ENCODE peak calls at places on chromosomes 12 and 14, in six cellular contexts. R, G, I, S, W and Q are unnamed samples.

GRCh38 chr14:94045101-94045500 is 19.0 kb downstream of the OTUB2 start:
- DNase-seq in R (no peak), G (no peak), I (no peak), S (no peak), W (no peak), Q (no peak)

GRCh38 chr14:69049675-69050074 is 70.6 kb upstream of the ACTN1 start:
- DNase-seq in R (peak; percentile 96), G (no peak), I (no peak), S (no peak), W (peak; percentile 29), Q (no peak)

GRCh38 chr14:49189381-49189780 is 396.8 kb downstream of the RPS29 start:
- DNase-seq in R (no peak), G (no peak), I (no peak), S (no peak), W (no peak), Q (no peak)

GRCh38 chr12:12451063-12451462 is 94.2 kb downstream of the BORCS5 start:
- DNase-seq in R (no peak), G (no peak), I (no peak), S (no peak), W (no peak), Q (no peak)

GRCh38 chr14:51167587-51168219 is 72.3 kb upstream of the TMX1 start:
- DNase-seq in R (no peak), G (no peak), I (no peak), S (no peak), W (no peak), Q (peak; percentile 9)

GRCh38 chr14:30223385-30223785 is 295.7 kb upstream of the PRKD1 start:
- DNase-seq in R (peak; percentile 97), G (peak; percentile 46), I (no peak), S (no peak), W (peak; percentile 71), Q (no peak)

GRCh38 chr12:52130695-52131094 is 51.2 kb downstream of the SMIM41 start:
- DNase-seq in R (no peak), G (no peak), I (no peak), S (no peak), W (no peak), Q (no peak)

GRCh38 chr14:39265741-39266588 is 32.2 kb downstream of the MIA2 start:
- DNase-seq in R (peak; percentile 60), G (no peak), I (no peak), S (no peak), W (no peak), Q (peak; percentile 50)

GRCh38 chr12:46710125-46710743 is 115.6 kb downstream of the SLC38A4 start:
- DNase-seq in R (no peak), G (no peak), I (no peak), S (no peak), W (no peak), Q (no peak)

GRCh38 chr12:46717159-46717558 is 108.6 kb downstream of the SLC38A4 start:
- DNase-seq in R (no peak), G (no peak), I (no peak), S (no peak), W (no peak), Q (no peak)

DNA sequence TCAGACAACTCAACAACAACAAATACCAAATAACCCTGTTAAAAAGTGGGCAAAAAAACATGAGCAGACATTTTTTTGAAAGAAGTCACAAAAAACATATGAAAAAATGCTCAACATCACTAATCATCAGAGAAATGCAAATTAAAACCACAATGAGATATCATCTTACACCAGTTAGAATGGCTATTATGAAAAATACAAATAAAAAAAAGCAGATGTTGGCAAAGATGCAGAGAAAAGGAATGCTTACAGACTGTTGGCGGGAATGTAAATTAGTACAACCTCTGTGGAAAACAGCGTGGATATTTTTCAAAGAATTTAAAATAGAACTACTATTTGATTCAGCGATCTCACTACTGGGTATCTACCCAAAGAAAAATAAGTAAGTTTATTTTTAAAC is 114.0 kb downstream of the SLC38A4 start:
- DNase-seq in R (no peak), G (no peak), I (no peak), S (no peak), W (no peak), Q (no peak)
- TF ChIP-seq MAX in R (no peak), G (no peak), I (no peak), S (no peak), W (no peak), Q (no peak)

GRCh38 chr12:89350661-89351488 is 1.4 kb downstream of the DUSP6 start:
- DNase-seq in R (peak; percentile 45), G (no peak), I (no peak), S (no peak), W (no peak), Q (peak; percentile 58)
- TF ChIP-seq POLR2A in R (peak; percentile 36), G (no peak), I (peak; percentile 34), S (no peak), W (no peak), Q (no peak)

GRCh38 chr12:8088574-8088973 is 6.5 kb downstream of the NECAP1 start:
- DNase-seq in R (no peak), G (no peak), I (no peak), S (no peak), W (no peak), Q (peak; percentile 15)
- H3K4me3 ChIP-seq in R (no peak overlapping the region), G (no peak overlapping the region), I (no peak overlapping the region), S (no peak overlapping the region), W (no peak overlapping the region), Q (no peak overlapping the region)

GRCh38 chr12:44003721-44004120 is 167.8 kb downstream of the TMEM117 start:
- DNase-seq in R (no peak), G (no peak), I (no peak), S (no peak), W (no peak), Q (no peak)

GRCh38 chr12:44002607-44003006 is 166.7 kb downstream of the TMEM117 start:
- DNase-seq in R (no peak), G (no peak), I (no peak), S (no peak), W (no peak), Q (no peak)

DNA sequence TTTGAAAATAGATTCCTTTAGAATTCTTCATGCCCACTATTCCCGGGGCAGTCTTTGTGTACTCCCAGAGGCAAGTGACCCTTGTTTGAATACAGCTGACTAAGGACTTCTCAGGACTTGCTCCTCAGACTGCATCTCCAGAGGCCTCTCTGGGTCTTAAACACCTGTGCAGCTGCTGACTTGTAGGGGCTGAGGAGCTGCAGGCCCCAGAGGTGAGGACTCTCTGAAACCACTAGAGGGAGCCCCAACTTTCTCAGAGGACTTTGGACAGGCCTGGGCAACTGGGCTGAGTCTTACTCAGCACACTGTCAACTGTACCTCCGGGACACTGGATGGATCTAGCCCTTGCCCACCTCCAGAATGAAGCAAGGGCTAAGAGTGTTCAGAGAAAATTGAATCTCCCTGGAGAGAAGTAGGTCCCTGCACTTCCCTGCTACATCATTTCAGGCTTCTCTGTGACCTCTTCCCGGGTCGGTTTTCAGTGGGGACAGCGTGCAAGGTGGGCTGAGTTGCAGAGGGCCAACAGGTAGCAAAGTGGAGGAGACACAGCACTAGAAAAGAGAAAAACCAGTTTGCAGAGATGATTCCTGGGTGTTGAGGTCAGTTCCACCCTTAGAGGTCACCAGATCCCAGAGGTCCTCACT is 164.6 kb downstream of the TMEM117 start:
- DNase-seq in R (peak; percentile 43), G (peak; percentile 71), I (peak; percentile 58), S (peak; percentile 27), W (peak; percentile 81), Q (peak; percentile 64)
- TF ChIP-seq MAX in R (no peak), G (no peak), I (no peak), S (no peak), W (no peak), Q (no peak)

GRCh38 chr14:23301969-23302289 is 730 bp downstream of the PPP1R3E start:
- DNase-seq in R (no peak), G (no peak), I (no peak), S (no peak), W (no peak), Q (no peak)
- TF ChIP-seq POLR2A in R (no peak), G (peak; percentile 90), I (peak; percentile 86), S (peak; percentile 83), W (peak; percentile 97), Q (peak; percentile 89)

DNA sequence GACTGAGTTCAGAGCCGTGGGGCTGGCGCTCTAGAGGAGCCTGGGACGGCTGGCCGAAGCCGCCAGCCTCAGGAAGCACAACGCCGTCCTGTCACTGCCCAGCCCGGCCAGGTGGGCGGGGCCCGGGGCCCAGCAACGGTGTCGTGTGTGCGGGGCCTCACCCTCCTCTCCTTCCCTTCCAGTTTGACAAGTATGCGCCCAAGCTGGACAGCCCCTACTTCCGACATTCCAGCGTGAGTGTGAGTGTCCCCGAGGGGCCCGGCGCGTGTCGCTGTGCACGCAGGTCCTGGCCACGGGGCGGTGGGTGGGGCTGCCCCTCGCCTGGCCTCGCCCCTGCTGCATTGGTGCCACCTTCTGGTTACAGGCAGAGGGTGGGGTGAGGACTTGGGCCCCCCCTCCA is 38.3 kb downstream of the LRCOL1 start:
- DNase-seq in R (no peak), G (no peak), I (no peak), S (no peak), W (no peak), Q (no peak)
- H3K4me3 ChIP-seq in R (no peak overlapping the region), G (no peak overlapping the region), I (no peak overlapping the region), S (no peak overlapping the region), W (no peak overlapping the region), Q (no peak overlapping the region)

DNA sequence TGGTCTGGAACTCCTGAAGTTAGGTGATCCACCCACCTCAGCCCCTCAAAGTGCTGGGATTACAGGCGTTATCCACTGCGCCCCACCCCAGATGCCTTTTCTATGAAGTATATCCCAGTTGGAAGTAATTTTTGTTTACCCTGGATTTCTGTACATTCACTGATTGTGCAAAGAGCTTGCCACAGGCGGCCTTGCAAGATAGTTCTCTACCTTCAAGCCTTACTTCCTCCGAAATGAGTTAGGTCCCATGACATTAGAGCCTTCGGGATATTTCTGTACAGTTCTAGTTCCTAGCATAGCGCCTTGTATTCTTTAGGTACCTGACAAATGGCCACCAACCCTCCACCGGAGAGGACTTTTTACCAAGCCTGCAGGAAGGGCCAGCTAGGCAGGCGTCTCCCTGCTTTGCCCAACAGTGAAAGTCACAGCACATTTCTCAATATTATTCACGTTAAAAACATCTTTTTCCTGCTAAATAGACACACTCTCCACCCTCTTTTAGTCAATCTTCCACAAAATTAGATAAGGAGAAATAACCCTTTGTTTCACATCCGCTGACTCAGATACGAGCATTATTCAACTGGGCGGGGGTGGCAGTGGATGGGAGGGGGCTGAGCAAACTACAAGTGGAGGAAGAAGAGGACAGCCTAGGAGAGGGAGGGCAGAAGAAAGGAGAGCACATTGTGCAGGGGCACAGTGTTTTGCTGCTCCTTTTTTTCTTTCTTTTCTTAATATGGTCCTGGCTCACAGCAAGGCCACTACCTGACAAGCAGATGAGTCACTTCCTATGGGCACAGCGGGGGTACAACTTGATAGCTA is 40.0 kb upstream of the CAPRIN2 start:
- DNase-seq in R (peak; percentile 93), G (peak; percentile 92), I (no peak), S (no peak), W (peak; percentile 67), Q (peak; percentile 95)
- TF ChIP-seq MAX in R (no peak), G (peak; percentile 79), I (no peak), S (no peak), W (no peak), Q (peak; percentile 84)

GRCh38 chr14:103408491-103409155 is 23.4 kb downstream of the MARK3 start:
- DNase-seq in R (peak; percentile 59), G (no peak), I (no peak), S (peak; percentile 16), W (no peak), Q (no peak)

GRCh38 chr14:103402700-103403099 is 17.5 kb downstream of the MARK3 start:
- DNase-seq in R (peak; percentile 17), G (no peak), I (no peak), S (no peak), W (no peak), Q (no peak)

GRCh38 chr14:103401223-103402214 is 16.3 kb downstream of the MARK3 start:
- DNase-seq in R (peak; percentile 79), G (no peak), I (no peak), S (no peak), W (no peak), Q (peak; percentile 35)

GRCh38 chr14:103404032-103404918 is 19.1 kb downstream of the MARK3 start:
- DNase-seq in R (peak; percentile 23), G (no peak), I (peak; percentile 22), S (no peak), W (no peak), Q (no peak)

GRCh38 chr14:103404920-103405319 is 19.7 kb downstream of the MARK3 start:
- DNase-seq in R (peak; percentile 54), G (no peak), I (no peak), S (no peak), W (no peak), Q (no peak)
- TF ChIP-seq POLR2A in R (no peak), G (no peak), I (no peak), S (no peak), W (no peak), Q (no peak)